ENCODE peak calls at places on chromosomes 2 and 18, in four cellular contexts. One of them, this sample, is unnamed.

GRCh38 chr2:56474412-56475158 is 290.8 kb downstream of the CCDC85A start:
- DNase-seq in H1: no peak
- DNase-seq in HepG2: no peak
- DNase-seq in GM12878: no peak
- DNase-seq in this sample: peak

GRCh38 chr2:152062130-152063091 is 36.4 kb downstream of the CACNB4 start:
- DNase-seq in H1: no peak
- DNase-seq in HepG2: no peak
- DNase-seq in GM12878: no peak
- DNase-seq in this sample: no peak

GRCh38 chr2:70904371-70905216 is 31.1 kb upstream of the ATP6V1B1 start:
- DNase-seq in HepG2: no peak
- DNase-seq in GM12878: no peak
- DNase-seq in H1: peak
- DNase-seq in this sample: no peak

GRCh38 chr2:237486334-237486818 is 675 bp upstream of the MLPH start:
- DNase-seq in GM12878: no peak
- DNase-seq in H1: peak
- DNase-seq in HepG2: no peak
- DNase-seq in this sample: no peak

GRCh38 chr2:172251231-172251630 is 148.5 kb upstream of the DLX2 start:
- DNase-seq in H1: no peak
- DNase-seq in GM12878: no peak
- DNase-seq in HepG2: no peak
- DNase-seq in this sample: no peak

GRCh38 chr2:175030380-175031271 is 25.4 kb upstream of the CHN1 start:
- DNase-seq in H1: peak
- DNase-seq in GM12878: no peak
- DNase-seq in HepG2: peak
- DNase-seq in this sample: peak

GRCh38 chr2:43293744-43294695 is 67.6 kb upstream of the ZFP36L2 start:
- DNase-seq in HepG2: peak
- DNase-seq in GM12878: peak
- DNase-seq in H1: no peak
- DNase-seq in this sample: peak

GRCh38 chr2:223057545-223057944 is 5.6 kb downstream of the KCNE4 start:
- DNase-seq in H1: no peak
- DNase-seq in HepG2: no peak
- DNase-seq in GM12878: no peak
- DNase-seq in this sample: no peak

GRCh38 chr2:9136997-9137819 is 69.4 kb upstream of the ASAP2 start:
- DNase-seq in H1: no peak
- DNase-seq in HepG2: peak
- DNase-seq in GM12878: no peak
- DNase-seq in this sample: no peak

GRCh38 chr2:135124924-135125886 is 73.1 kb downstream of the RAB3GAP1 start:
- DNase-seq in H1: no peak
- DNase-seq in HepG2: no peak
- DNase-seq in GM12878: no peak
- DNase-seq in this sample: no peak

GRCh38 chr2:237441605-237442004 is 27.6 kb upstream of the COL6A3 start:
- DNase-seq in H1: no peak
- DNase-seq in HepG2: no peak
- DNase-seq in GM12878: no peak
- DNase-seq in this sample: no peak

GRCh38 chr2:24919977-24920812 is at the start of gene ADCY3:
- DNase-seq in H1: peak
- DNase-seq in GM12878: no peak
- DNase-seq in HepG2: no peak
- DNase-seq in this sample: peak

GRCh38 chr18:49464718-49465598 is 4.5 kb upstream of the DYM start:
- DNase-seq in H1: peak
- DNase-seq in HepG2: no peak
- DNase-seq in GM12878: no peak
- DNase-seq in this sample: peak

GRCh38 chr2:199100326-199101110 is 357.2 kb downstream of the SATB2 start:
- DNase-seq in HepG2: no peak
- DNase-seq in GM12878: no peak
- DNase-seq in H1: no peak
- DNase-seq in this sample: no peak

GRCh38 chr2:105890856-105891255 is 146.1 kb downstream of the NCK2 start:
- DNase-seq in H1: no peak
- DNase-seq in GM12878: no peak
- DNase-seq in HepG2: no peak
- DNase-seq in this sample: no peak

GRCh38 chr18:27785815-27786537 is 391.0 kb downstream of the CDH2 start:
- DNase-seq in H1: no peak
- DNase-seq in HepG2: no peak
- DNase-seq in GM12878: no peak
- DNase-seq in this sample: no peak

GRCh38 chr2:28360066-28360741 is 32.5 kb upstream of the FOSL2 start:
- DNase-seq in GM12878: no peak
- DNase-seq in HepG2: no peak
- DNase-seq in H1: no peak
- DNase-seq in this sample: no peak

GRCh38 chr18:35521133-35521532 is 23.4 kb upstream of the INO80C start:
- DNase-seq in HepG2: no peak
- DNase-seq in H1: no peak
- DNase-seq in GM12878: no peak
- DNase-seq in this sample: peak
- TF ChIP-seq SUZ12 in HepG2: no peak
- TF ChIP-seq SUZ12 in H1: no peak
- TF ChIP-seq SUZ12 in GM12878: no peak
- TF ChIP-seq SUZ12 in this sample: no peak

DNA sequence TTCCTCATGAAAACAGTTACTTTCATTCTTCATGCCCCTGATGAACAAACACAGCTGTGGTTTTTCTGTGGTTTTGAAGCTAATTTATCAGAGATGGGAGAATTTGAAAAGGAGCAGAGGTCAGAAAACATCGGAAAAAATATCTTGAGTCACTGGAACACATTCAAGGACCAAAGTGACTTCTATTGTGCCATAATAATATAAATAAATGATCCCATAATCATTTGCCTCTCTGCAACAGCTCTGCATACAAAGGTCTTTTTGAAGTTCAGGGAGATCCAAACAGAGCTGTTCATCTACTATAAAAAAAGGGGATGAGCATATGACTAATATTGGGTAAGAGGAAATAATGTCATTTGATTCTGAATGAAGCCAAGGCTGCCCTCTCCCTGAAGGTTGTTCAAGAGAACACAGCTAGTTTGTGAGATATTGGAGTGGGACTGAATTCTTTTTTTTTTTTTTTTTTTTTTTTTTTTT is 201.3 kb upstream of the GALNT5 start:
- DNase-seq in H1: no peak
- DNase-seq in GM12878: no peak
- DNase-seq in HepG2: peak
- DNase-seq in this sample: no peak
- TF ChIP-seq SP1 in H1: no peak
- TF ChIP-seq SP1 in GM12878: no peak
- TF ChIP-seq SP1 in HepG2: no peak
- TF ChIP-seq SP1 in this sample: no peak

DNA sequence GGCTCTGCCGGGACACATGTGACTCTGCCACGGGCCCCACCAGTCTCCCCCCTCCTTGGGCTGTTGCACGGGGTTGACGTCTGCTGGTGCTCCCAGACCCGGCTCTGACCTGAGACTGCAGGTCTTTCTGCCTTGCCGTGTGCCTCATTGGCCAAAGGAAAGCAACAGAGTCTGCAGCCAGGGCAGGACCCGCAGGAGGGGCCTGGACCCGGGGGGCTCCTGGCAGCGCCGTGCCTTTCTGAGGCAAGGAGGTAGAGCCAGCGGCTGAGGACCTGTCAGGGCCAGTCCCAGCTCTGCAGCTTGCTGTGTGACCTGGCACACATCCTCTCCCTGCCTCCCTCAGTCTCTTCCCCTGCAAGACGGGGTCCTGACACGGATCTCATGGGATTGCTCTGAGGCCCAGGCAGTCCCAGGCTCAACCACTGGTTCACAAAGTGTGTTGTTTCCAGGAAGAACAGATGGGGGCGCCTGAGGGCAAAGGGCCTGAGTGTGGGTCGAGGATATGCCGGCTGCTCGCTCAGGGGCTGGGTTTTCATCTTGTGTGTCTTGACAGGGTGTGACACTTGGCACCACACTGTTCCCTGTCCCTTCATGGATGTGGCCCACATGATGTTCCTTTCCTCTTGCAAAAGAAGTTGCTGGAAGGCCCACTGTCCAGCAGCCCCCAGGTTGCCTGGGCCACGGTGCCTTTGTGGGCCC is 9.0 kb downstream of the CAPN10 start:
- DNase-seq in HepG2: peak
- DNase-seq in GM12878: no peak
- DNase-seq in H1: peak
- DNase-seq in this sample: peak
- TF ChIP-seq SUZ12 in HepG2: no peak
- TF ChIP-seq SUZ12 in GM12878: no peak
- TF ChIP-seq SUZ12 in H1: no peak
- TF ChIP-seq SUZ12 in this sample: no peak

DNA sequence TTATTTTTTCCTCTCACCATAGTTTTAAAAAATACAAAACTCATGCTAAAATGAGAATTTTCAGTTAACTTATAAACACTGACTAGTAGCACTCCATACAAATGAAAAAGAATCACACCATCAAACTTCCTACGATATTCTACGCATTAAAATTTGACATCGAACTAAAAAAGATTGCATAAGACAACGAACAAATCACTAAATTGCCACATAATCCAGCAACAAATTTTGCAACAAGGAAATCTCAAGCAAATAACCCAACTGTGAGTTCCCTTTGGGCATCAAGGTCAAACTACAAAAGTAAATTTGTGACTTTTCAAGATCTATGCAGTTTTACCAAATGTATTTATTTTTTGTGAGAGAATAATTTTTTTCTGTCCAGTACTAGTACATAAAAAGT is 1.5 kb downstream of the MAP3K2 start:
- DNase-seq in HepG2: no peak
- DNase-seq in GM12878: no peak
- DNase-seq in H1: no peak
- DNase-seq in this sample: no peak
- TF ChIP-seq SP1 in HepG2: no peak
- TF ChIP-seq SP1 in GM12878: no peak
- TF ChIP-seq SP1 in H1: no peak
- TF ChIP-seq SP1 in this sample: no peak

GRCh38 chr2:147939313-147939712 is 81.2 kb downstream of the ORC4 start:
- DNase-seq in H1: no peak
- DNase-seq in HepG2: no peak
- DNase-seq in GM12878: no peak
- DNase-seq in this sample: no peak

GRCh38 chr2:147937744-147938349 is 82.7 kb downstream of the ORC4 start:
- DNase-seq in GM12878: no peak
- DNase-seq in H1: no peak
- DNase-seq in HepG2: peak
- DNase-seq in this sample: peak

GRCh38 chr2:147934881-147935280 is 85.7 kb downstream of the ORC4 start:
- DNase-seq in HepG2: no peak
- DNase-seq in GM12878: no peak
- DNase-seq in H1: no peak
- DNase-seq in this sample: no peak

DNA sequence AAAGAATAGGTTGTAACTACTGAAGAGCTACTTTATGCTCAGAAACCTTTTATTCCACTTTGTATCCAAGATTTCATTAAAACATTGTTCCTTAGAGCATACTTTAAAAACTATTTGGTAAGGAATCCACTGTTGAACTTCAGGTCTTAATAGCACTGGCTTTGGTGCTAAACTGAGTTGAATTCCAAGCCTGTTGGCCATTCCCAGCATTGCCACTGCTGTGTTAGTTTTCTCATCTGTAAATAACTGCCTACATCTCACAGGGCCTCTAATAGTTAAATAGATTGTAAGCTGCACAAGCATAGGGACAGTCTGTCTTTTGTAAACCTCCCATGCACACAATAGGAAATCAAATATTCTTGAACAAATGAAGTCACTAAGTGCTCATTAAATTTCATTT is 86.6 kb downstream of the ORC4 start:
- DNase-seq in H1: no peak
- DNase-seq in HepG2: no peak
- DNase-seq in GM12878: no peak
- DNase-seq in this sample: no peak
- TF ChIP-seq SUZ12 in H1: no peak
- TF ChIP-seq SUZ12 in HepG2: no peak
- TF ChIP-seq SUZ12 in GM12878: no peak
- TF ChIP-seq SUZ12 in this sample: no peak

DNA sequence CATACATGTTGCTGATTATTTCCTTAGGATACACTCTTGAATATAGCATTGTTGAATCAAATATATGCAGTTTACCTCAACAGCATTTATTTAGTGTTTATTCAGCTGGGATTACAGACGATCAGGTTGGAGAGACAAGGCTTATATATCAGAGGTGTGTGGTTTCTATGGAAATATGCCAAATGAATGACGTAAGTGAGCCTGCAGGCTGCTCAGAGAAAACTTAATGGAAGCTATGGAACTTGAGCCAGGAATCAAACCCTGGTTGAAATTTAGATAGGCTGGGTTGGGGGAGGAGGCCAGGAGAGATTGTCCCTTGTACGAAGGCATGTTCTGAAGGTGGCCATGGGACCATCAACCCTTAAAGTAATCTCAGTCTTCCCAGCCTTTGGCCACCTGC is 79.5 kb downstream of the INPP4A start:
- DNase-seq in H1: no peak
- DNase-seq in HepG2: no peak
- DNase-seq in GM12878: no peak
- DNase-seq in this sample: no peak
- TF ChIP-seq SP1 in H1: no peak
- TF ChIP-seq SP1 in HepG2: no peak
- TF ChIP-seq SP1 in GM12878: no peak
- TF ChIP-seq SP1 in this sample: no peak

DNA sequence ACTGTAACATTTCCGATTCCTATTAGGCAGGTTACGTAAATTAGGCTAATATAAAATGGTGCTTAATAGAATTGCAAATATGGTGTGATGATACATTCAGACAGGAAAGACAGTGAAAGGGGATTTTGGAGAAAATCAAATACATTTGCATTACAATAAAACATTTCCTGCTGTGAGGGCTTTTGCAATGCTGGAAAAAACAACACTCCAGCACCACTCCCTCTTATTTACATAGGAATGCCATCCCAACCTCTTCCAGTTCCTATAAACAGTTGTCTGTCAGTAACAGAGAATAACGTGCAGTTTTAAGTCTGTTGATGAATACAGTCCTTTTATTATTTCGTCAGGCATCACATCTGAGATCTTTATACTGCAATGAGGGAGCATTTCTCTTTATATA is 298.8 kb upstream of the FANCL start:
- DNase-seq in HepG2: no peak
- DNase-seq in H1: no peak
- DNase-seq in GM12878: no peak
- DNase-seq in this sample: peak
- TF ChIP-seq SUZ12 in HepG2: no peak
- TF ChIP-seq SUZ12 in H1: no peak
- TF ChIP-seq SUZ12 in GM12878: no peak
- TF ChIP-seq SUZ12 in this sample: no peak